ENCODE peak calls at places on chromosome 12, in ten cellular contexts. C, B, T, J, Y, R, X, F, A and H are unnamed samples.

GRCh38 chr12:7293670-7294069 is 10.2 kb upstream of the ACSM4 start:
- DNase-seq in Y (no peak), B (no peak), F (no peak), J (no peak), A (no peak), C (no peak), T (no peak), R (no peak), X (no peak), H (no peak)

GRCh38 chr12:22802883-22803640 is 178.1 kb downstream of the ETNK1 start:
- DNase-seq in T (no peak), Y (no peak), R (peak; percentile 14), J (no peak), B (no peak), A (no peak), F (no peak), X (peak; percentile 6), C (no peak), H (no peak)

GRCh38 chr12:118188690-118189371 is 52.9 kb downstream of the PEBP1 start:
- DNase-seq in C (no peak), A (no peak), X (peak; percentile 62), R (peak; percentile 36), J (peak; percentile 35), Y (no peak), F (peak; percentile 24), T (peak; percentile 13), B (peak; percentile 73), H (no peak)

GRCh38 chr12:123131879-123132402 is 18.9 kb downstream of the PITPNM2 start:
- DNase-seq in Y (peak; percentile 97), T (no peak), B (no peak), X (no peak), J (peak; percentile 30), R (peak; percentile 78), A (no peak), C (peak; percentile 85), F (no peak), H (peak; percentile 66)

GRCh38 chr12:8549381-8549780 is 8.7 kb upstream of the CLEC4E start:
- DNase-seq in F (peak; percentile 24), B (no peak), C (no peak), R (no peak), X (no peak), J (no peak), T (no peak), A (no peak), Y (no peak), H (no peak)

GRCh38 chr12:88247241-88247643 is 105.1 kb downstream of the TMTC3 start:
- DNase-seq in X (peak; percentile 97), B (peak; percentile 75), A (peak; percentile 85), T (no peak), C (no peak), R (peak; percentile 61), F (peak; percentile 74), J (no peak), Y (no peak), H (peak; percentile 60)

GRCh38 chr12:6698352-6699046 is 2.1 kb downstream of the PIANP start:
- DNase-seq in J (no peak), A (no peak), R (no peak), Y (no peak), F (no peak), B (no peak), T (no peak), C (no peak), X (no peak), H (no peak)

GRCh38 chr12:6333566-6333965 is 8.3 kb downstream of the TNFRSF1A start:
- DNase-seq in T (no peak), R (peak; percentile 85), C (no peak), A (no peak), X (peak; percentile 75), F (peak; percentile 62), B (no peak), Y (no peak), J (no peak), H (peak; percentile 73)

GRCh38 chr12:89695830-89696229 is 12.8 kb downstream of the ATP2B1 start:
- DNase-seq in R (no peak), J (no peak), B (no peak), T (no peak), C (no peak), Y (no peak), X (no peak), A (no peak), F (peak; percentile 22), H (no peak)

GRCh38 chr12:103751600-103751999 is 89.4 kb downstream of the NT5DC3 start:
- DNase-seq in Y (no peak), F (no peak), C (no peak), J (no peak), X (peak; percentile 30), B (peak; percentile 10), R (peak; percentile 32), A (no peak), T (no peak), H (no peak)

GRCh38 chr12:55728932-55729591 is at the start of gene CD63:
- DNase-seq in X (peak; percentile 86), Y (no peak), B (peak; percentile 90), T (peak; percentile 91), A (no peak), J (peak; percentile 93), C (peak; percentile 58), F (peak; percentile 93), R (peak; percentile 98), H (peak; percentile 93)

GRCh38 chr12:91506461-91506860 is 323.8 kb upstream of the DCN start:
- DNase-seq in F (no peak), R (no peak), J (no peak), A (no peak), T (no peak), C (no peak), X (no peak), B (no peak), Y (no peak), H (peak; percentile 82)

GRCh38 chr12:69639400-69640016 is 28.8 kb upstream of the LRRC10 start:
- DNase-seq in Y (no peak), T (peak; percentile 20), C (peak; percentile 70), R (peak; percentile 80), X (peak; percentile 69), F (peak; percentile 67), B (peak; percentile 80), A (peak; percentile 12), J (peak; percentile 72), H (peak; percentile 81)

GRCh38 chr12:47277972-47278448 is 198.3 kb upstream of the AMIGO2 start:
- DNase-seq in F (peak; percentile 97), C (no peak), T (no peak), X (peak; percentile 95), R (peak; percentile 78), A (peak; percentile 70), Y (no peak), B (peak; percentile 96), J (no peak), H (no peak)

GRCh38 chr12:99147150-99147549 is 500.4 kb upstream of the GARIN6 start:
- DNase-seq in T (no peak), Y (no peak), A (no peak), B (no peak), R (no peak), F (no peak), C (no peak), J (no peak), X (no peak), H (no peak)

GRCh38 chr12:131616316-131617098 is 94.4 kb upstream of the SFSWAP start:
- DNase-seq in T (no peak), R (no peak), J (no peak), B (no peak), Y (no peak), F (no peak), C (no peak), X (no peak), A (no peak), H (no peak)

GRCh38 chr12:74105434-74105833 is 432.2 kb upstream of the ATXN7L3B start:
- DNase-seq in T (no peak), X (no peak), R (no peak), B (no peak), A (no peak), C (no peak), F (no peak), J (no peak), Y (no peak), H (no peak)

GRCh38 chr12:64098709-64099354 is 123.3 kb downstream of the KICS2 start:
- DNase-seq in F (no peak), X (peak; percentile 88), C (no peak), J (peak; percentile 63), A (no peak), Y (no peak), T (no peak), R (peak; percentile 81), B (peak; percentile 87), H (peak; percentile 87)

GRCh38 chr12:93015970-93016751 is 87.1 kb upstream of the EEA1 start:
- DNase-seq in R (no peak), F (no peak), A (no peak), J (peak; percentile 17), Y (no peak), X (no peak), C (no peak), T (no peak), B (no peak), H (peak; percentile 21)

GRCh38 chr12:49937639-49938300 is 12.8 kb upstream of the AQP2 start:
- DNase-seq in X (no peak), F (no peak), C (no peak), A (no peak), Y (no peak), J (no peak), T (no peak), R (peak; percentile 23), B (no peak), H (no peak)

GRCh38 chr12:123085730-123086487 is 65.0 kb downstream of the PITPNM2 start:
- DNase-seq in T (peak; percentile 12), R (peak; percentile 86), X (peak; percentile 36), B (peak; percentile 32), A (no peak), F (peak; percentile 95), C (no peak), J (peak; percentile 60), Y (no peak), H (peak; percentile 82)

GRCh38 chr12:3158851-3159465 is 81.8 kb downstream of the TSPAN9 start:
- DNase-seq in F (no peak), J (no peak), T (no peak), X (peak; percentile 68), C (no peak), R (no peak), A (no peak), Y (no peak), B (peak; percentile 53), H (no peak)

GRCh38 chr12:122991623-122992275 is 11.3 kb downstream of the ARL6IP4 start:
- DNase-seq in X (no peak), B (no peak), A (no peak), R (no peak), C (no peak), F (no peak), Y (no peak), T (no peak), J (no peak), H (no peak)

GRCh38 chr12:94305293-94305957 is 154.2 kb downstream of the CEP83 start:
- DNase-seq in X (peak; percentile 49), R (no peak), B (no peak), J (no peak), A (peak; percentile 4), C (peak; percentile 91), F (no peak), T (no peak), Y (no peak), H (no peak)

GRCh38 chr12:107685360-107686248 is at the start of gene PWP1:
- DNase-seq in F (peak; percentile 96), C (peak; percentile 98), X (peak; percentile 93), T (peak; percentile 95), R (peak; percentile 97), A (peak; percentile 70), Y (peak; percentile 78), B (peak; percentile 96), J (peak; percentile 97), H (peak; percentile 98)